ENCODE peak calls at places on chromosomes 1 and 21, in nine cellular contexts. One of them, this sample, is unnamed. For H3K36me3, the result is how much of the 10 kb centered on the place peaks cover.

GRCh38 chr21:26641062-26641461 is 68.0 kb upstream of the CYYR1 start:
- DNase-seq in BE2C: no peak
- DNase-seq in pancreas: no peak
- DNase-seq in Caco-2: no peak
- DNase-seq in fibroblast of lung: no peak
- DNase-seq in ovary: no peak
- DNase-seq in heart left ventricle: no peak
- DNase-seq in PC-3: no peak
- DNase-seq in CD8-positive, alpha-beta T cell: no peak
- DNase-seq in this sample: no peak

GRCh38 chr21:46060596-46061061 is 37.3 kb upstream of the COL6A2 start:
- DNase-seq in Caco-2: peak
- DNase-seq in BE2C: no peak
- DNase-seq in ovary: peak
- DNase-seq in PC-3: peak
- DNase-seq in heart left ventricle: peak
- DNase-seq in pancreas: no peak
- DNase-seq in fibroblast of lung: peak
- DNase-seq in CD8-positive, alpha-beta T cell: no peak
- DNase-seq in this sample: no peak

GRCh38 chr1:180260541-180260940 is 30.5 kb downstream of the LHX4 start:
- DNase-seq in Caco-2: no peak
- DNase-seq in fibroblast of lung: no peak
- DNase-seq in PC-3: no peak
- DNase-seq in ovary: no peak
- DNase-seq in BE2C: no peak
- DNase-seq in heart left ventricle: no peak
- DNase-seq in CD8-positive, alpha-beta T cell: no peak
- DNase-seq in pancreas: no peak
- DNase-seq in this sample: no peak

GRCh38 chr1:27135920-27136551 is 18.9 kb downstream of the SLC9A1 start:
- DNase-seq in PC-3: peak
- DNase-seq in pancreas: no peak
- DNase-seq in CD8-positive, alpha-beta T cell: no peak
- DNase-seq in fibroblast of lung: no peak
- DNase-seq in Caco-2: no peak
- DNase-seq in ovary: no peak
- DNase-seq in BE2C: no peak
- DNase-seq in heart left ventricle: no peak
- DNase-seq in this sample: no peak

GRCh38 chr1:114350731-114351445 is 160.1 kb downstream of the TRIM33 start:
- DNase-seq in heart left ventricle: no peak
- DNase-seq in pancreas: no peak
- DNase-seq in PC-3: no peak
- DNase-seq in Caco-2: no peak
- DNase-seq in CD8-positive, alpha-beta T cell: no peak
- DNase-seq in BE2C: no peak
- DNase-seq in fibroblast of lung: no peak
- DNase-seq in ovary: no peak
- DNase-seq in this sample: no peak

GRCh38 chr1:165871311-165872067 is 44.1 kb downstream of the UCK2 start:
- DNase-seq in CD8-positive, alpha-beta T cell: peak
- DNase-seq in ovary: no peak
- DNase-seq in BE2C: no peak
- DNase-seq in heart left ventricle: no peak
- DNase-seq in Caco-2: no peak
- DNase-seq in fibroblast of lung: peak
- DNase-seq in pancreas: peak
- DNase-seq in PC-3: peak
- DNase-seq in this sample: peak

GRCh38 chr1:93608188-93609109 is 73.2 kb downstream of the BCAR3 start:
- DNase-seq in ovary: no peak
- DNase-seq in heart left ventricle: no peak
- DNase-seq in Caco-2: no peak
- DNase-seq in PC-3: no peak
- DNase-seq in pancreas: no peak
- DNase-seq in CD8-positive, alpha-beta T cell: no peak
- DNase-seq in fibroblast of lung: peak
- DNase-seq in BE2C: peak
- DNase-seq in this sample: no peak

GRCh38 chr1:228146761-228147693 is 2.7 kb upstream of the GJC2 start:
- DNase-seq in CD8-positive, alpha-beta T cell: no peak
- DNase-seq in BE2C: peak
- DNase-seq in ovary: no peak
- DNase-seq in pancreas: peak
- DNase-seq in heart left ventricle: peak
- DNase-seq in Caco-2: no peak
- DNase-seq in PC-3: no peak
- DNase-seq in fibroblast of lung: no peak
- DNase-seq in this sample: no peak

GRCh38 chr1:36822648-36823047 is 211.7 kb downstream of the GRIK3 start:
- DNase-seq in CD8-positive, alpha-beta T cell: no peak
- DNase-seq in pancreas: no peak
- DNase-seq in ovary: no peak
- DNase-seq in BE2C: no peak
- DNase-seq in PC-3: no peak
- DNase-seq in heart left ventricle: no peak
- DNase-seq in fibroblast of lung: no peak
- DNase-seq in Caco-2: no peak
- DNase-seq in this sample: no peak

GRCh38 chr1:193031431-193031830 is 27.7 kb downstream of the UCHL5 start:
- DNase-seq in PC-3: peak
- DNase-seq in fibroblast of lung: peak
- DNase-seq in CD8-positive, alpha-beta T cell: no peak
- DNase-seq in pancreas: no peak
- DNase-seq in ovary: no peak
- DNase-seq in Caco-2: no peak
- DNase-seq in BE2C: no peak
- DNase-seq in heart left ventricle: no peak
- DNase-seq in this sample: no peak

GRCh38 chr1:186985889-186986491 is 157.2 kb downstream of the PLA2G4A start:
- DNase-seq in ovary: no peak
- DNase-seq in Caco-2: no peak
- DNase-seq in BE2C: no peak
- DNase-seq in fibroblast of lung: peak
- DNase-seq in pancreas: no peak
- DNase-seq in PC-3: peak
- DNase-seq in heart left ventricle: no peak
- DNase-seq in CD8-positive, alpha-beta T cell: no peak
- DNase-seq in this sample: peak

GRCh38 chr1:76073471-76073870 is 1.1 kb upstream of the ST6GALNAC3 start:
- DNase-seq in pancreas: no peak
- DNase-seq in ovary: no peak
- DNase-seq in heart left ventricle: no peak
- DNase-seq in fibroblast of lung: peak
- DNase-seq in Caco-2: no peak
- DNase-seq in PC-3: no peak
- DNase-seq in BE2C: no peak
- DNase-seq in CD8-positive, alpha-beta T cell: no peak
- DNase-seq in this sample: no peak

GRCh38 chr1:182395911-182396310 is 4.3 kb upstream of the GLUL start:
- DNase-seq in heart left ventricle: no peak
- DNase-seq in fibroblast of lung: no peak
- DNase-seq in pancreas: no peak
- DNase-seq in ovary: no peak
- DNase-seq in PC-3: no peak
- DNase-seq in Caco-2: no peak
- DNase-seq in BE2C: no peak
- DNase-seq in CD8-positive, alpha-beta T cell: no peak
- DNase-seq in this sample: no peak

GRCh38 chr21:29155933-29156260 is 25.5 kb downstream of the MAP3K7CL start:
- DNase-seq in pancreas: no peak
- DNase-seq in CD8-positive, alpha-beta T cell: no peak
- DNase-seq in heart left ventricle: no peak
- DNase-seq in PC-3: no peak
- DNase-seq in BE2C: no peak
- DNase-seq in fibroblast of lung: no peak
- DNase-seq in Caco-2: no peak
- DNase-seq in ovary: no peak
- DNase-seq in this sample: no peak

GRCh38 chr21:29154270-29154669 is 23.8 kb downstream of the MAP3K7CL start:
- DNase-seq in heart left ventricle: no peak
- DNase-seq in Caco-2: no peak
- DNase-seq in fibroblast of lung: no peak
- DNase-seq in CD8-positive, alpha-beta T cell: no peak
- DNase-seq in BE2C: no peak
- DNase-seq in pancreas: no peak
- DNase-seq in ovary: no peak
- DNase-seq in PC-3: no peak
- DNase-seq in this sample: no peak

GRCh38 chr21:29155118-29155932 is 24.9 kb downstream of the MAP3K7CL start:
- DNase-seq in Caco-2: no peak
- DNase-seq in PC-3: peak
- DNase-seq in ovary: peak
- DNase-seq in pancreas: no peak
- DNase-seq in fibroblast of lung: peak
- DNase-seq in BE2C: no peak
- DNase-seq in heart left ventricle: peak
- DNase-seq in CD8-positive, alpha-beta T cell: no peak
- DNase-seq in this sample: peak

GRCh38 chr21:29151937-29152336 is 21.5 kb downstream of the MAP3K7CL start:
- DNase-seq in pancreas: no peak
- DNase-seq in ovary: no peak
- DNase-seq in CD8-positive, alpha-beta T cell: no peak
- DNase-seq in heart left ventricle: no peak
- DNase-seq in fibroblast of lung: peak
- DNase-seq in PC-3: no peak
- DNase-seq in Caco-2: no peak
- DNase-seq in BE2C: no peak
- DNase-seq in this sample: no peak

DNA sequence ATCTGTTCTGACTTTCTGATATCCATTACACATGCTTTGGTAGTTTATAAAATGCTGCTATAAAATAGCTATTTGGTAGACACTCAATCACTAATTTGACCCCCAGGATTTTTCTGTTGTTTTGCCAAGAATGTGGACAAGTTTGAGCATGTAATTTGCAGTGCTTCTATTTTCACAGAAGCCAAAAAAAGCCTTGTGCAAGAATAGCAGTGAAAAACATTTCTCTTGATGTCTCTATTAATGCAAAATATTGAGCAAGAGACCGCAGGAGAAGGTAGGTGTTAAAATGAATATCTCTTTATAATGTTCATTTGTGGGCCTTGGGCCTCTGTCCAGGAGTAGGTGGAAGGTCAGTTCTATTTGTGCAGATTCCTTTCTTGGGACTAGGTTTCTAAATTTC is 22.5 kb downstream of the MAP3K7CL start:
- DNase-seq in PC-3: no peak
- DNase-seq in pancreas: no peak
- DNase-seq in BE2C: no peak
- DNase-seq in CD8-positive, alpha-beta T cell: no peak
- DNase-seq in Caco-2: no peak
- DNase-seq in heart left ventricle: no peak
- DNase-seq in fibroblast of lung: peak
- DNase-seq in ovary: no peak
- DNase-seq in this sample: no peak
- H3K36me3 ChIP-seq in PC-3: under half
- H3K36me3 ChIP-seq in pancreas: under half
- H3K36me3 ChIP-seq in BE2C: under half
- H3K36me3 ChIP-seq in CD8-positive, alpha-beta T cell: under half
- H3K36me3 ChIP-seq in Caco-2: under half
- H3K36me3 ChIP-seq in heart left ventricle: under half
- H3K36me3 ChIP-seq in fibroblast of lung: under half
- H3K36me3 ChIP-seq in ovary: under half
- H3K36me3 ChIP-seq in this sample: under half

DNA sequence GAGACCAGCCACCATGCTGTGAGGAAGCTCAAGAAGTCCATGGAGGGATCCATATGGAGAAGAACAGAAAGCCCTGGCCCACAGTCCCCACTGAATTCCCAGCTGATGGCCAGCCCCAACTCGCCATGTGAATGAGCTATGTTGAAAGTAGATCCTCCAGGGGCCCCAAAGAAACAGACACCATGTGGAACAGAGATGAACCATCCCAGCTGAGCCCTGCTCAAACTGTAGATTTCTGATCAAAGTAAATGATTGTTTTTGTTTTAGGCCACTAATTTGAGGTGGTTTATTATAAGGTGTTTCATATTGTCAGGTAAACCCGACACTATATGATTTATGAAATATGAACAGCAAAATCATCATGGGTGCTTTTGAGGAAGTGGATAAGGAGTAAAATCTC is 32.8 kb downstream of the SYT2 start:
- DNase-seq in CD8-positive, alpha-beta T cell: no peak
- DNase-seq in Caco-2: no peak
- DNase-seq in heart left ventricle: no peak
- DNase-seq in PC-3: no peak
- DNase-seq in fibroblast of lung: no peak
- DNase-seq in ovary: no peak
- DNase-seq in BE2C: no peak
- DNase-seq in pancreas: no peak
- DNase-seq in this sample: no peak
- H3K36me3 ChIP-seq in CD8-positive, alpha-beta T cell: under half
- H3K36me3 ChIP-seq in Caco-2: under half
- H3K36me3 ChIP-seq in heart left ventricle: under half
- H3K36me3 ChIP-seq in PC-3: under half
- H3K36me3 ChIP-seq in fibroblast of lung: under half
- H3K36me3 ChIP-seq in ovary: under half
- H3K36me3 ChIP-seq in BE2C: under half
- H3K36me3 ChIP-seq in pancreas: under half
- H3K36me3 ChIP-seq in this sample: under half

DNA sequence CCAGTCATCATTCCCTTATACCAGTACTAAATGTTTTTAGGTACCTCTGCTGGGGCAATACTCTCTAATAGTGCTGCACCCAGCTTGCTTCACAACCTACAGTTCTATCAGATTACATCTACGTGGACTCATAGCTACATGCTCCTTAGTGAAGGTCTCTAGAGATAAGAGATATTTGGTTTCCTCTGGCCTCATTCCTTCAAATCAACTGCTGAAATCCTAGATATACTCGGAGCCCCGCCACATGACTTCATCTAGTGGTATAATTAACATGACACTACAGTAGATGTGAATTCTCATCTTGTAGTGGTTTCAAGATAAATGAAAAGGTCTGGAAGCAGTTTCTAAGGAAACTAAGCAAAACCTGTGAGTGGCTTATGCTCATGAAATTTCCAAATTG is 115.4 kb downstream of the SMYD2 start:
- DNase-seq in ovary: no peak
- DNase-seq in heart left ventricle: no peak
- DNase-seq in BE2C: no peak
- DNase-seq in pancreas: no peak
- DNase-seq in fibroblast of lung: no peak
- DNase-seq in CD8-positive, alpha-beta T cell: no peak
- DNase-seq in Caco-2: no peak
- DNase-seq in PC-3: no peak
- DNase-seq in this sample: no peak
- H3K36me3 ChIP-seq in ovary: under half
- H3K36me3 ChIP-seq in heart left ventricle: under half
- H3K36me3 ChIP-seq in BE2C: under half
- H3K36me3 ChIP-seq in pancreas: under half
- H3K36me3 ChIP-seq in fibroblast of lung: under half
- H3K36me3 ChIP-seq in CD8-positive, alpha-beta T cell: under half
- H3K36me3 ChIP-seq in Caco-2: under half
- H3K36me3 ChIP-seq in PC-3: under half
- H3K36me3 ChIP-seq in this sample: under half

DNA sequence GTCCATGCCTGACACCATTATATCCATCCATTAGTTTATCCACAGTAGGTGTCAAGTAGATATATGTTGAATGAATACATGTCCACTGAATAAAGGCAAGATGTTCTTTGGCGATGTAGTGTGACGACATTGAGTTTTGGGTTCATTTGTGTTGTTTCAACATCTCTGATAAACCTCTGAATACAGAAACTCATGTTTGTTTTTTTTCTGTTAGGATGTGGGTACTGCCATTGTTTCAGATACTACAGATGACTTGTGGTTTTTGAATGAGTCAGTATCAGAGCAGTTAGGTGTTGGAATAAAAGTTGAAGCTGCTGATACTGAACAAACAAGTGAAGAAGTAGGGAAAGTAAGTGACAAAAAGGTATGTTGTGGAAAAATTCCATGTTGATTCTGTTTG is 28.1 kb downstream of the MDM4 start:
- DNase-seq in pancreas: no peak
- DNase-seq in fibroblast of lung: peak
- DNase-seq in heart left ventricle: no peak
- DNase-seq in CD8-positive, alpha-beta T cell: no peak
- DNase-seq in Caco-2: no peak
- DNase-seq in BE2C: no peak
- DNase-seq in ovary: no peak
- DNase-seq in PC-3: peak
- DNase-seq in this sample: no peak
- H3K36me3 ChIP-seq in pancreas: under half
- H3K36me3 ChIP-seq in fibroblast of lung: under half
- H3K36me3 ChIP-seq in heart left ventricle: under half
- H3K36me3 ChIP-seq in CD8-positive, alpha-beta T cell: half or more
- H3K36me3 ChIP-seq in Caco-2: under half
- H3K36me3 ChIP-seq in BE2C: half or more
- H3K36me3 ChIP-seq in ovary: under half
- H3K36me3 ChIP-seq in PC-3: half or more
- H3K36me3 ChIP-seq in this sample: half or more